ENCODE peak calls at places on chromosomes 3 and 15, in six cellular contexts. M, B, X, H, R and Q are unnamed samples.

GRCh38 chr3:126784254-126784653 is 80.2 kb downstream of the CHCHD6 start:
- DNase-seq in M (no peak), B (no peak), X (no peak), H (no peak), R (no peak), Q (no peak)

GRCh38 chr15:80151148-80151547 is 1.7 kb upstream of the FAH start:
- DNase-seq in M (no peak), B (no peak), X (no peak), H (no peak), R (no peak), Q (peak)

GRCh38 chr15:73951044-73951561 is 24.8 kb downstream of the LOXL1 start:
- DNase-seq in M (peak), B (peak), X (peak), H (peak), R (peak), Q (peak)

GRCh38 chr3:174116421-174116820 is 718.9 kb downstream of the NLGN1 start:
- DNase-seq in M (no peak), B (peak), X (no peak), H (no peak), R (no peak), Q (no peak)

GRCh38 chr3:154310840-154311239 is 13.4 kb downstream of the DHX36 start:
- DNase-seq in M (no peak), B (peak), X (no peak), H (no peak), R (no peak), Q (no peak)

GRCh38 chr3:125300416-125300815 is 74.7 kb downstream of the ZNF148 start:
- DNase-seq in M (no peak), B (peak), X (no peak), H (no peak), R (no peak), Q (no peak)

GRCh38 chr15:74451861-74452835 is 8.8 kb downstream of the UBL7 start:
- DNase-seq in M (no peak), B (no peak), X (no peak), H (no peak), R (no peak), Q (peak)

GRCh38 chr3:178245385-178245778 is 290.9 kb upstream of the KCNMB2 start:
- DNase-seq in M (no peak), B (peak), X (no peak), H (no peak), R (no peak), Q (no peak)

GRCh38 chr15:50816191-50816590 is 50.7 kb upstream of the SPPL2A start:
- DNase-seq in M (no peak), B (no peak), X (no peak), H (no peak), R (no peak), Q (no peak)

DNA sequence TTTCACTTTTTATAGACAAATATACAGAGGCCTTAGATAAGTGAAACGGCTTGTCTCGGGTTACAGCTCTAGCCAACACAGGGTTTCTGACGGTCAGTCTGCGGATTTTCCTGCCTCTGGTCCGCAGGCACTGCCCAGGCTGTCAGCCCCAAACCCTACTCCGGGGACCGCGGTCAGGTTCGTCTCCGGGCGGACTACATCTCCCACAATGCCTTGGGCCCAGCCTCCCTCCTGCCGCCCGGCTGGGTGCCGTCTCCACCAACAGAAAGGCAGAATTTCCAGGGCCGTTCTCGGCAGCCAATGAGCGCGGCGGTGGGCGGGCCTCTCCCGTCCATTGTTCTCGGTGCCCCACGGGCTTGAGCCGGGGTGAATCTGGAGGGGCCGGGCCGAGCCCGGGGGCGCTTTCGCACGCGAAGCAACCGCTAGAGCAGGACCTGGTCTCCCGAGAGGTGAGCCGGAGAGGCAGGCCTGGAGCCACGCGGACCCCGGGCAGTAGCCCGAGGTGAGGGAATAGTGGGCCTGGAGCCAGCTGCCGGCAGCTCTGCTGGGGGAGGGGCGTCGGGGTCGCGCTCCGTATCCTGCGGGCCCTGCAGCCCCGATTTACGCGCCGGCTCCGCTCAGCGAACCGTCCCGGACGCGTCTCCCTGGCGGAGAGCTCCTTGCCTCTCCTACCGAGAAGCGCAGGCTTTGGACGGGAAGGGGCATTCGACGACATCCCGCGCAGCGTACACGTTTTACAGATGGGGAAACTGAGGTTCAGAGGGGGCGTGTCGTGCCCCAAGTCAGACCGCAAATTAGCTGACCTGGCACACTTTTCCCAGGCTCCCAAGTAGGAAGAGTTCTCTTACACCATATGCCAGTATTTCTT is at the start of gene ZSCAN2:
- DNase-seq in M (peak), B (peak), X (peak), H (peak), R (peak), Q (peak)
- TF ChIP-seq POLR2A in M (no peak), B (no peak), X (peak), H (peak), R (no peak), Q (peak)

GRCh38 chr3:53045784-53046170 is at the start of gene SFMBT1:
- DNase-seq in M (peak), B (peak), X (peak), H (peak), R (peak), Q (peak)
- TF ChIP-seq POLR2A in M (no peak), B (no peak), X (peak), H (no peak), R (no peak), Q (peak)

DNA sequence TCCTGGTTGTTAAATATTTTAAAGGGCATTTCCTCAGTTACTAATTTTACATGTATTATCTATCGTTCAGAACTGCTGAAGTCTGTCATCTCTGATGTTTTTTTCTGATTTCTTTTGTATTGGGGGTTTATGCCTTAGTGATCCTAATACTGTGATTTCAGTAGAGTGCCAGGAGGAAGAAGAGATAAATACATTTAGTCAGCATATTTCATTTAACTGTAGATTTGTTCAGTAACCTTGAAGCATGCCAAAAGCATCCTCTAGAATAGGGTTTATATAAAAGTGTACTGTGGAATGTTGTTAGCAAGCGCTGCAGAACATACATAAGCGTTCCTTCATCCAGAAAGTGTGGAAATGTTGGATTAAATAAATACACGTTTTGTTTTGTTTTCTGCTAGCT is 342.3 kb upstream of the DPPA4 start:
- DNase-seq in M (no peak), B (no peak), X (no peak), H (no peak), R (no peak), Q (no peak)
- TF ChIP-seq POLR2A in M (no peak), B (no peak), X (no peak), H (no peak), R (no peak), Q (no peak)

DNA sequence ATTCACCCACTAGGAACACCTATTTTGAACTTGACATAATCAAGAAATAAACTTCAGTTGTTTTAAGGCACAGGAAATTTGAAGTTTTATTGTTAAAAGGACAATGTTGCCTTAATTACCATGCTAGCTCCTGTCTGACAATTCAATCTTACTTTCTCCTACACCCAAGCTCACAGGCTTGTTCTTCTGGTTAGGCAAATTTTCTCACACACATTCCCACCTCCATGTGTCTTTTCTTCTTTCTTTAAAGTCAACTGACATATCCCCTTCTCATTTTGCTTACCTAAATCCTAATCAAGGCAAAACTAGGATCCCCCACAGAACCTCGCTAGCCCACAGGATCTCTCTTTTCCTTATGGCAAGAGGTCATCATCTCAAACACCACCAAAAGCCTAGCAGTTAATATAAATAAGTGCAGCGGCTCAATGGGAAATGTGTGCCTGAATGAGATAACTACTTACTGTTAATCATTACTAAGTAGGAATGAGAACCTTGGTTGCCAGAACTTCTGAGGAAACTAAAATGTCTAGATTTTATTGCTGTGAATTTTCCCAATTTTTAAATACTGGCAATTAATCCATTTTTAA is 189.3 kb downstream of the PLCH1 start:
- DNase-seq in M (no peak), B (no peak), X (peak), H (no peak), R (no peak), Q (no peak)
- TF ChIP-seq POLR2A in M (no peak), B (no peak), X (no peak), H (no peak), R (no peak), Q (no peak)

GRCh38 chr15:90233701-90234518 is at the start of the genes CIB1 and GDPGP1:
- DNase-seq in M (peak), B (peak), X (peak), H (peak), R (peak), Q (peak)
- TF ChIP-seq POLR2A in M (peak), B (peak), X (peak), H (peak), R (peak), Q (peak)

DNA sequence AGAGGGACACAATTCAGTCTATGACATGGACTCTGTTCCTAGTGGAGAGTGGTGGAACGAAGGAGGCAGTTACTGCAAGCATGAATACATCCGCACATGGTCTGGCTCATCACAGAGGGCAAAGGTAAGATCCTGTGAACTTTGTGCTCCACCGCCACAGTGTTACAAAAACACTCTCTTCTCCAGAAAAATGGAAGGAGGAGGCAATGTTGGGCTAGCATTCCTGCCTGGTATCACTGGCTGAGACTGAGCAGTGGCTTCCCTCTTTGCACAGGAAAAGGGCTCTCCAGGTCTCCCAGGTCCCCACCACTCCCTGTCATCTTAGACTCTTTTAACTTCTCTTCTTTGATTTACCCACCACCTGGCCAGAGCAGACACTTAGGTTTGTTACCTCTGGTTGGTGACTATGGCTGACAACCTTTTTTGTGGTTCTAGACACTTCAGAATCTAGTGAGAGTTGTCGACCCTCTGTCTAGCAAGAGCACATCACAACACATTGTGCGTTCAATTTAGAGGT is 1.5 kb upstream of the EEFSEC start:
- DNase-seq in M (no peak), B (no peak), X (no peak), H (no peak), R (no peak), Q (peak)
- TF ChIP-seq POLR2A in M (no peak), B (no peak), X (no peak), H (no peak), R (no peak), Q (peak)

DNA sequence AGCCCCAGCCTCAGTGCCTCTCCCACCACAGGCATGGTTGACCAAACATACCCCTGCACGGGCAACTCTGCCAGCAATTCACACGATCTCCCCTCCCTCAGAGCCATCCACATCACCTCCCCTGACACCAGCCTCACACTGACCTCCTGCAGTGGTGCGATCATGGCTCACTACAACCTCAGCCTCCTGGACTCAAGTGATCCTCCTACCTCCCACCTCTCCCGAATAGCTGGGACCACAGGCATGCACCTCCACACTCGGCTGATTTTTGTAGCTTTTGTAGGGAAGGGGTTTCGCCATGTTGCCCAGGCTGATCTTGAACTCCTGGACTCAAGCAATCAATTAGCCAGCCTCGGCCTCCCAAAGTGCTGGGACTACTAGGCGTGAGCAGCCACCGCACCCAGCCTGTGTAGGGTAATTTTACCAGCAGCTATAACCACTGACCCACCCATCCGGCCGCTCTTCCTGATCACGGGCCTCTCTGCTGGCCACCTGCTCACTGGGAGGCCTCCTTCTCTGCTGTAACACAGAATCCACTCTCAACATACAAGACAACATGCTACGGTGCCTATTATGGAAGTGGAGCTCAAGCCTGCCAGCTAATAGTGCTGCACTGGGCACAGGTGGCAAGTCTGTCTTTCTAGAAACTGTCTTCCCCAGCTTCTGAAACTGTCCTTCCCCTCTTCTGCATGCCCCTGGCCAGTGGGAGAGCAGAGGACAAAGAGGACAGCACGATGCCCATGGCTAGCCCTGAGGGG is 4.6 kb downstream of the GP9 start:
- DNase-seq in M (no peak), B (no peak), X (no peak), H (no peak), R (peak), Q (no peak)
- TF ChIP-seq POLR2A in M (no peak), B (no peak), X (no peak), H (no peak), R (no peak), Q (no peak)

GRCh38 chr3:14929310-14930070 is 17.9 kb upstream of the NR2C2 start:
- DNase-seq in M (no peak), B (no peak), X (no peak), H (no peak), R (no peak), Q (no peak)

GRCh38 chr3:14938964-14939363 is 8.4 kb upstream of the NR2C2 start:
- DNase-seq in M (no peak), B (no peak), X (no peak), H (no peak), R (no peak), Q (no peak)

GRCh38 chr3:14935577-14936345 is 11.6 kb upstream of the NR2C2 start:
- DNase-seq in M (no peak), B (no peak), X (no peak), H (no peak), R (no peak), Q (no peak)

DNA sequence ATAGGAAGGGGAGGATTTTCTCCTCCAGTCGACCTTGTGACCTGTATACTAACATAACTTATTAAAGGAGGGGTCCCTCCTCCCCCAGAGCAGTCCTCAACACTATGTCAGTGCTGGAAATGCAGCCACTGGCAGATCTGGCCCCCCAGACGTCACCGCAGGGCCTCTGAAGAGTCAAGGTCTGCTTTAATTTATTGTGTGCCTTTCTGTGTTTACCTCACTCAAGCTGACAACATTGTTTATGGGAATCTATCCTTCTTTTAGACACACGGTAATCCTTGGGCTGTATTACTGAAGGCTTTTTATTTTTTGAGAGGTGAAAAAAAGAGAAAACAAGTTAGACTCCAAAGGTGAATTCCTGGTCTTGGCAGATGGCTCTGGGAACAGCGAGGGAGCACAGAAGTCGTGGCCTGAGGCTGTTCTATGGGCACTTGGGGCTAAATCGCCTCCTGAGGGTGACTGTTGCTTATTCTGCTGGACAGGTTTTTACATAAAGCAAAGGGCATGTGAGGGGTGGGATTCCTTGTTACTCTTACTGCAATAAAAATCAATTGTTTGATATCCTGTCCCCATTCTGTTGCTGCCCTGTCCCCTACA is 13.5 kb upstream of the NR2C2 start:
- DNase-seq in M (no peak), B (no peak), X (no peak), H (no peak), R (no peak), Q (no peak)
- TF ChIP-seq POLR2A in M (no peak), B (no peak), X (no peak), H (no peak), R (no peak), Q (no peak)

GRCh38 chr3:138407236-138407907 is 27.0 kb upstream of the ESYT3 start:
- DNase-seq in M (no peak), B (no peak), X (no peak), H (no peak), R (no peak), Q (no peak)
- TF ChIP-seq POLR2A in M (no peak), B (no peak), X (no peak), H (no peak), R (no peak), Q (no peak)